ENCODE peak calls at places on chromosomes 1 and 21, in ten cellular contexts. One of them, this sample, is unnamed.

GRCh38 chr1:85359874-85360708 is 83.7 kb upstream of the BCL10 start:
- DNase-seq in foreskin fibroblast: no peak
- DNase-seq in OCI-LY7: no peak
- DNase-seq in cardiac fibroblast: peak; percentile 60
- DNase-seq in foreskin keratinocyte: no peak
- DNase-seq in lower leg skin: no peak
- DNase-seq in endothelial cell: no peak
- DNase-seq in lung: no peak
- DNase-seq in uterus: no peak
- DNase-seq in A673: no peak
- DNase-seq in this sample: no peak

GRCh38 chr1:117077267-117077666 is 17.1 kb downstream of the TTF2 start:
- DNase-seq in foreskin fibroblast: peak; percentile 86
- DNase-seq in OCI-LY7: no peak
- DNase-seq in cardiac fibroblast: peak; percentile 72
- DNase-seq in foreskin keratinocyte: peak; percentile 99
- DNase-seq in lower leg skin: no peak
- DNase-seq in endothelial cell: no peak
- DNase-seq in lung: no peak
- DNase-seq in uterus: no peak
- DNase-seq in A673: peak; percentile 74
- DNase-seq in this sample: no peak

GRCh38 chr1:239858058-239858457 is 233.6 kb upstream of the FMN2 start:
- DNase-seq in foreskin fibroblast: no peak
- DNase-seq in OCI-LY7: no peak
- DNase-seq in cardiac fibroblast: no peak
- DNase-seq in foreskin keratinocyte: no peak
- DNase-seq in lower leg skin: no peak
- DNase-seq in endothelial cell: no peak
- DNase-seq in lung: no peak
- DNase-seq in uterus: no peak
- DNase-seq in A673: peak; percentile 66
- DNase-seq in this sample: no peak

GRCh38 chr21:37220433-37220980 is 46.6 kb downstream of the VPS26C start:
- DNase-seq in foreskin fibroblast: peak; percentile 24
- DNase-seq in OCI-LY7: no peak
- DNase-seq in cardiac fibroblast: peak; percentile 59
- DNase-seq in foreskin keratinocyte: no peak
- DNase-seq in lower leg skin: no peak
- DNase-seq in endothelial cell: peak; percentile 53
- DNase-seq in lung: no peak
- DNase-seq in uterus: no peak
- DNase-seq in A673: peak; percentile 44
- DNase-seq in this sample: no peak

GRCh38 chr1:112674986-112675727 is 698 bp downstream of the MOV10 start:
- DNase-seq in foreskin fibroblast: peak; percentile 27
- DNase-seq in OCI-LY7: peak; percentile 41
- DNase-seq in cardiac fibroblast: no peak
- DNase-seq in foreskin keratinocyte: no peak
- DNase-seq in lower leg skin: no peak
- DNase-seq in endothelial cell: peak; percentile 69
- DNase-seq in lung: no peak
- DNase-seq in uterus: peak; percentile 62
- DNase-seq in A673: peak; percentile 60
- DNase-seq in this sample: peak; percentile 30

GRCh38 chr1:205805082-205805711 is 7.8 kb downstream of the SLC41A1 start:
- DNase-seq in foreskin fibroblast: no peak
- DNase-seq in OCI-LY7: no peak
- DNase-seq in cardiac fibroblast: peak; percentile 12
- DNase-seq in foreskin keratinocyte: no peak
- DNase-seq in lower leg skin: no peak
- DNase-seq in endothelial cell: no peak
- DNase-seq in lung: no peak
- DNase-seq in uterus: no peak
- DNase-seq in A673: peak; percentile 30
- DNase-seq in this sample: no peak

GRCh38 chr1:109632671-109633346 is 13.2 kb downstream of the AMPD2 start:
- DNase-seq in foreskin fibroblast: no peak
- DNase-seq in OCI-LY7: no peak
- DNase-seq in cardiac fibroblast: no peak
- DNase-seq in foreskin keratinocyte: no peak
- DNase-seq in lower leg skin: peak; percentile 17
- DNase-seq in endothelial cell: no peak
- DNase-seq in lung: peak; percentile 27
- DNase-seq in uterus: peak; percentile 58
- DNase-seq in A673: peak; percentile 70
- DNase-seq in this sample: no peak

GRCh38 chr1:154682252-154682651 is 74.3 kb upstream of the ADAR start:
- DNase-seq in foreskin fibroblast: no peak
- DNase-seq in OCI-LY7: no peak
- DNase-seq in cardiac fibroblast: no peak
- DNase-seq in foreskin keratinocyte: no peak
- DNase-seq in lower leg skin: no peak
- DNase-seq in endothelial cell: no peak
- DNase-seq in lung: no peak
- DNase-seq in uterus: no peak
- DNase-seq in A673: no peak
- DNase-seq in this sample: no peak

GRCh38 chr1:19079541-19079940 is 123.1 kb upstream of the IFFO2 start:
- DNase-seq in foreskin fibroblast: no peak
- DNase-seq in OCI-LY7: no peak
- DNase-seq in cardiac fibroblast: no peak
- DNase-seq in foreskin keratinocyte: no peak
- DNase-seq in lower leg skin: no peak
- DNase-seq in endothelial cell: no peak
- DNase-seq in lung: no peak
- DNase-seq in uterus: no peak
- DNase-seq in A673: no peak
- DNase-seq in this sample: no peak

GRCh38 chr1:225746361-225747179 is 31.1 kb upstream of the SRP9 start:
- DNase-seq in foreskin fibroblast: peak; percentile 73
- DNase-seq in OCI-LY7: no peak
- DNase-seq in cardiac fibroblast: peak; percentile 92
- DNase-seq in foreskin keratinocyte: peak; percentile 75
- DNase-seq in lower leg skin: peak; percentile 50
- DNase-seq in endothelial cell: peak; percentile 9
- DNase-seq in lung: peak; percentile 72
- DNase-seq in uterus: peak; percentile 87
- DNase-seq in A673: peak; percentile 97
- DNase-seq in this sample: peak; percentile 62

GRCh38 chr1:197092491-197093023 is 25.5 kb upstream of the F13B start:
- DNase-seq in foreskin fibroblast: no peak
- DNase-seq in OCI-LY7: no peak
- DNase-seq in cardiac fibroblast: peak; percentile 18
- DNase-seq in foreskin keratinocyte: no peak
- DNase-seq in lower leg skin: no peak
- DNase-seq in endothelial cell: no peak
- DNase-seq in lung: no peak
- DNase-seq in uterus: no peak
- DNase-seq in A673: no peak
- DNase-seq in this sample: no peak

GRCh38 chr1:108817016-108817415 is 39.9 kb downstream of the AKNAD1 start:
- DNase-seq in foreskin fibroblast: peak; percentile 85
- DNase-seq in OCI-LY7: no peak
- DNase-seq in cardiac fibroblast: peak; percentile 67
- DNase-seq in foreskin keratinocyte: peak; percentile 33
- DNase-seq in lower leg skin: peak; percentile 56
- DNase-seq in endothelial cell: no peak
- DNase-seq in lung: no peak
- DNase-seq in uterus: no peak
- DNase-seq in A673: no peak
- DNase-seq in this sample: no peak

GRCh38 chr1:218967836-218968235 is 205.8 kb upstream of the LYPLAL1 start:
- DNase-seq in foreskin fibroblast: no peak
- DNase-seq in OCI-LY7: no peak
- DNase-seq in cardiac fibroblast: peak; percentile 11
- DNase-seq in foreskin keratinocyte: peak; percentile 64
- DNase-seq in lower leg skin: no peak
- DNase-seq in endothelial cell: no peak
- DNase-seq in lung: no peak
- DNase-seq in uterus: no peak
- DNase-seq in A673: no peak
- DNase-seq in this sample: no peak

GRCh38 chr1:224203243-224204016 is 20.4 kb downstream of the DEGS1 start:
- DNase-seq in foreskin fibroblast: peak; percentile 49
- DNase-seq in OCI-LY7: peak; percentile 73
- DNase-seq in cardiac fibroblast: peak; percentile 55
- DNase-seq in foreskin keratinocyte: no peak
- DNase-seq in lower leg skin: no peak
- DNase-seq in endothelial cell: no peak
- DNase-seq in lung: no peak
- DNase-seq in uterus: no peak
- DNase-seq in A673: peak; percentile 32
- DNase-seq in this sample: peak; percentile 48

GRCh38 chr1:104760017-104760416 is 1010.3 kb downstream of the AMY1C start:
- DNase-seq in foreskin fibroblast: no peak
- DNase-seq in OCI-LY7: peak; percentile 79
- DNase-seq in cardiac fibroblast: no peak
- DNase-seq in foreskin keratinocyte: no peak
- DNase-seq in lower leg skin: no peak
- DNase-seq in endothelial cell: no peak
- DNase-seq in lung: no peak
- DNase-seq in uterus: no peak
- DNase-seq in A673: no peak
- DNase-seq in this sample: no peak

GRCh38 chr1:189662190-189662589 is 815.5 kb downstream of the BRINP3 start:
- DNase-seq in foreskin fibroblast: no peak
- DNase-seq in OCI-LY7: no peak
- DNase-seq in cardiac fibroblast: no peak
- DNase-seq in foreskin keratinocyte: peak; percentile 64
- DNase-seq in lower leg skin: no peak
- DNase-seq in endothelial cell: no peak
- DNase-seq in lung: no peak
- DNase-seq in uterus: no peak
- DNase-seq in A673: no peak
- DNase-seq in this sample: no peak

GRCh38 chr1:110159160-110159559 is 8.9 kb downstream of the SLC6A17 start:
- DNase-seq in foreskin fibroblast: no peak
- DNase-seq in OCI-LY7: no peak
- DNase-seq in cardiac fibroblast: no peak
- DNase-seq in foreskin keratinocyte: no peak
- DNase-seq in lower leg skin: no peak
- DNase-seq in endothelial cell: no peak
- DNase-seq in lung: no peak
- DNase-seq in uterus: no peak
- DNase-seq in A673: no peak
- DNase-seq in this sample: no peak

GRCh38 chr1:38152351-38153082 is 105.9 kb upstream of the POU3F1 start:
- DNase-seq in foreskin fibroblast: no peak
- DNase-seq in OCI-LY7: peak; percentile 57
- DNase-seq in cardiac fibroblast: no peak
- DNase-seq in foreskin keratinocyte: no peak
- DNase-seq in lower leg skin: no peak
- DNase-seq in endothelial cell: no peak
- DNase-seq in lung: no peak
- DNase-seq in uterus: no peak
- DNase-seq in A673: peak; percentile 70
- DNase-seq in this sample: no peak

GRCh38 chr1:224433041-224433670 is 1.4 kb downstream of the WDR26 start:
- DNase-seq in foreskin fibroblast: no peak
- DNase-seq in OCI-LY7: peak; percentile 13
- DNase-seq in cardiac fibroblast: peak; percentile 27
- DNase-seq in foreskin keratinocyte: no peak
- DNase-seq in lower leg skin: peak; percentile 61
- DNase-seq in endothelial cell: peak; percentile 18
- DNase-seq in lung: no peak
- DNase-seq in uterus: no peak
- DNase-seq in A673: peak; percentile 22
- DNase-seq in this sample: no peak

GRCh38 chr1:216005916-216006315 is 417.3 kb downstream of the USH2A start:
- DNase-seq in foreskin fibroblast: no peak
- DNase-seq in OCI-LY7: no peak
- DNase-seq in cardiac fibroblast: peak; percentile 0
- DNase-seq in foreskin keratinocyte: peak; percentile 57
- DNase-seq in lower leg skin: no peak
- DNase-seq in endothelial cell: no peak
- DNase-seq in lung: no peak
- DNase-seq in uterus: no peak
- DNase-seq in A673: peak; percentile 10
- DNase-seq in this sample: no peak

GRCh38 chr1:152960452-152961044 is 9.9 kb upstream of the SPRR4 start:
- DNase-seq in foreskin fibroblast: no peak
- DNase-seq in OCI-LY7: no peak
- DNase-seq in cardiac fibroblast: no peak
- DNase-seq in foreskin keratinocyte: no peak
- DNase-seq in lower leg skin: no peak
- DNase-seq in endothelial cell: no peak
- DNase-seq in lung: no peak
- DNase-seq in uterus: no peak
- DNase-seq in A673: no peak
- DNase-seq in this sample: no peak
- TF ChIP-seq CTCF in foreskin fibroblast: no peak
- TF ChIP-seq CTCF in OCI-LY7: no peak
- TF ChIP-seq CTCF in cardiac fibroblast: no peak
- TF ChIP-seq CTCF in foreskin keratinocyte: peak; percentile 29
- TF ChIP-seq CTCF in lower leg skin: no peak
- TF ChIP-seq CTCF in endothelial cell: no peak
- TF ChIP-seq CTCF in lung: no peak
- TF ChIP-seq CTCF in uterus: no peak
- TF ChIP-seq CTCF in A673: no peak
- TF ChIP-seq CTCF in this sample: no peak

GRCh38 chr1:101317590-101317989 is 80.8 kb downstream of the S1PR1 start:
- DNase-seq in foreskin fibroblast: no peak
- DNase-seq in OCI-LY7: no peak
- DNase-seq in cardiac fibroblast: no peak
- DNase-seq in foreskin keratinocyte: no peak
- DNase-seq in lower leg skin: no peak
- DNase-seq in endothelial cell: no peak
- DNase-seq in lung: no peak
- DNase-seq in uterus: no peak
- DNase-seq in A673: no peak
- DNase-seq in this sample: no peak
- TF ChIP-seq CTCF in foreskin fibroblast: no peak
- TF ChIP-seq CTCF in OCI-LY7: peak; percentile 49
- TF ChIP-seq CTCF in cardiac fibroblast: no peak
- TF ChIP-seq CTCF in foreskin keratinocyte: no peak
- TF ChIP-seq CTCF in lower leg skin: no peak
- TF ChIP-seq CTCF in endothelial cell: peak; percentile 39
- TF ChIP-seq CTCF in lung: no peak
- TF ChIP-seq CTCF in uterus: no peak
- TF ChIP-seq CTCF in A673: peak; percentile 40
- TF ChIP-seq CTCF in this sample: no peak

GRCh38 chr1:23019094-23019850 is at the start of gene KDM1A:
- DNase-seq in foreskin fibroblast: peak; percentile 98
- DNase-seq in OCI-LY7: peak; percentile 99
- DNase-seq in cardiac fibroblast: peak; percentile 99
- DNase-seq in foreskin keratinocyte: peak; percentile 94
- DNase-seq in lower leg skin: peak; percentile 94
- DNase-seq in endothelial cell: peak; percentile 95
- DNase-seq in lung: peak; percentile 97
- DNase-seq in uterus: peak; percentile 97
- DNase-seq in A673: peak; percentile 99
- DNase-seq in this sample: peak; percentile 98
- TF ChIP-seq CTCF in foreskin fibroblast: peak; percentile 20
- TF ChIP-seq CTCF in OCI-LY7: peak; percentile 41
- TF ChIP-seq CTCF in cardiac fibroblast: no peak
- TF ChIP-seq CTCF in foreskin keratinocyte: peak; percentile 67
- TF ChIP-seq CTCF in lower leg skin: no peak
- TF ChIP-seq CTCF in endothelial cell: no peak
- TF ChIP-seq CTCF in lung: no peak
- TF ChIP-seq CTCF in uterus: no peak
- TF ChIP-seq CTCF in A673: peak; percentile 50
- TF ChIP-seq CTCF in this sample: peak; percentile 46

GRCh38 chr1:105914403-105914802 is 1142.1 kb upstream of the PRMT6 start:
- DNase-seq in foreskin fibroblast: no peak
- DNase-seq in OCI-LY7: no peak
- DNase-seq in cardiac fibroblast: no peak
- DNase-seq in foreskin keratinocyte: no peak
- DNase-seq in lower leg skin: no peak
- DNase-seq in endothelial cell: no peak
- DNase-seq in lung: no peak
- DNase-seq in uterus: no peak
- DNase-seq in A673: no peak
- DNase-seq in this sample: no peak

GRCh38 chr1:105909811-105910210 is 1146.7 kb upstream of the PRMT6 start:
- DNase-seq in foreskin fibroblast: no peak
- DNase-seq in OCI-LY7: no peak
- DNase-seq in cardiac fibroblast: no peak
- DNase-seq in foreskin keratinocyte: no peak
- DNase-seq in lower leg skin: no peak
- DNase-seq in endothelial cell: no peak
- DNase-seq in lung: no peak
- DNase-seq in uterus: no peak
- DNase-seq in A673: peak; percentile 11
- DNase-seq in this sample: no peak
- TF ChIP-seq CTCF in foreskin fibroblast: no peak
- TF ChIP-seq CTCF in OCI-LY7: peak; percentile 46
- TF ChIP-seq CTCF in cardiac fibroblast: no peak
- TF ChIP-seq CTCF in foreskin keratinocyte: no peak
- TF ChIP-seq CTCF in lower leg skin: no peak
- TF ChIP-seq CTCF in endothelial cell: no peak
- TF ChIP-seq CTCF in lung: no peak
- TF ChIP-seq CTCF in uterus: no peak
- TF ChIP-seq CTCF in A673: peak; percentile 40
- TF ChIP-seq CTCF in this sample: no peak